ENCODE peak calls at places on chromosomes 4 and X, in four cellular contexts. One of them, this sample, is unnamed.

GRCh38 chrX:26613951-26614350 is 398.0 kb downstream of the MAGEB5 start:
- DNase-seq in dorsolateral prefrontal cortex: no peak
- DNase-seq in MCF 10A: peak
- DNase-seq in psoas muscle: no peak
- DNase-seq in this sample: no peak

GRCh38 chr4:26619784-26620183 is 35.9 kb downstream of the TBC1D19 start:
- DNase-seq in dorsolateral prefrontal cortex: no peak
- DNase-seq in psoas muscle: no peak
- DNase-seq in MCF 10A: peak
- DNase-seq in this sample: no peak

GRCh38 chr4:102500371-102501175 is 586 bp upstream of the NFKB1 start:
- DNase-seq in psoas muscle: peak
- DNase-seq in dorsolateral prefrontal cortex: peak
- DNase-seq in MCF 10A: peak
- DNase-seq in this sample: peak

GRCh38 chr4:5033266-5033945 is 14.1 kb upstream of the CYTL1 start:
- DNase-seq in MCF 10A: no peak
- DNase-seq in psoas muscle: peak
- DNase-seq in dorsolateral prefrontal cortex: no peak
- DNase-seq in this sample: no peak

GRCh38 chr4:31657859-31658258 is 937.7 kb downstream of the PCDH7 start:
- DNase-seq in MCF 10A: peak
- DNase-seq in psoas muscle: no peak
- DNase-seq in dorsolateral prefrontal cortex: no peak
- DNase-seq in this sample: no peak

GRCh38 chr4:1169171-1169671 is 3.2 kb downstream of the SPON2 start:
- DNase-seq in psoas muscle: no peak
- DNase-seq in MCF 10A: no peak
- DNase-seq in dorsolateral prefrontal cortex: no peak
- DNase-seq in this sample: no peak

GRCh38 chr4:167966161-167966560 is 126.2 kb upstream of the ANXA10 start:
- DNase-seq in psoas muscle: no peak
- DNase-seq in MCF 10A: no peak
- DNase-seq in dorsolateral prefrontal cortex: no peak
- DNase-seq in this sample: no peak

GRCh38 chr4:7074423-7074822 is 6.6 kb upstream of the GRPEL1 start:
- DNase-seq in psoas muscle: peak
- DNase-seq in MCF 10A: peak
- DNase-seq in dorsolateral prefrontal cortex: no peak
- DNase-seq in this sample: no peak

GRCh38 chr4:144595681-144596080 is 50.3 kb upstream of the HHIP start:
- DNase-seq in MCF 10A: no peak
- DNase-seq in psoas muscle: no peak
- DNase-seq in dorsolateral prefrontal cortex: no peak
- DNase-seq in this sample: no peak

GRCh38 chrX:118717703-118718391 is 9.6 kb upstream of the IL13RA1 start:
- DNase-seq in psoas muscle: no peak
- DNase-seq in MCF 10A: no peak
- DNase-seq in dorsolateral prefrontal cortex: no peak
- DNase-seq in this sample: no peak

GRCh38 chr4:572594-572993 is 3.5 kb downstream of the TMEM271 start:
- DNase-seq in psoas muscle: no peak
- DNase-seq in dorsolateral prefrontal cortex: no peak
- DNase-seq in MCF 10A: no peak
- DNase-seq in this sample: no peak

GRCh38 chr4:176077561-176077960 is 11.9 kb downstream of the WDR17 start:
- DNase-seq in dorsolateral prefrontal cortex: no peak
- DNase-seq in psoas muscle: no peak
- DNase-seq in MCF 10A: no peak
- DNase-seq in this sample: no peak

GRCh38 chr4:158170691-158171455 is 2.0 kb downstream of the GASK1B start:
- DNase-seq in dorsolateral prefrontal cortex: peak
- DNase-seq in MCF 10A: peak
- DNase-seq in psoas muscle: peak
- DNase-seq in this sample: no peak

GRCh38 chr4:24659241-24659961 is 75.0 kb upstream of the DHX15 start:
- DNase-seq in MCF 10A: no peak
- DNase-seq in psoas muscle: no peak
- DNase-seq in dorsolateral prefrontal cortex: no peak
- DNase-seq in this sample: no peak

GRCh38 chr4:100590308-100590707 is 72.5 kb upstream of the EMCN start:
- DNase-seq in dorsolateral prefrontal cortex: no peak
- DNase-seq in MCF 10A: no peak
- DNase-seq in psoas muscle: no peak
- DNase-seq in this sample: no peak

GRCh38 chr4:108959497-108959896 is 196.6 kb upstream of the ETNPPL start:
- DNase-seq in dorsolateral prefrontal cortex: no peak
- DNase-seq in MCF 10A: no peak
- DNase-seq in psoas muscle: no peak
- DNase-seq in this sample: no peak

GRCh38 chr4:188987011-188987410 is 847.8 kb downstream of the TRIML1 start:
- DNase-seq in dorsolateral prefrontal cortex: no peak
- DNase-seq in psoas muscle: no peak
- DNase-seq in MCF 10A: no peak
- DNase-seq in this sample: no peak

GRCh38 chr4:114399085-114399484 is 199.5 kb upstream of the UGT8 start:
- DNase-seq in MCF 10A: no peak
- DNase-seq in psoas muscle: no peak
- DNase-seq in dorsolateral prefrontal cortex: no peak
- DNase-seq in this sample: no peak

GRCh38 chr4:108840426-108840975 is 77.6 kb upstream of the ETNPPL start:
- DNase-seq in dorsolateral prefrontal cortex: no peak
- DNase-seq in psoas muscle: no peak
- DNase-seq in MCF 10A: no peak
- DNase-seq in this sample: no peak

GRCh38 chr4:176377705-176378302 is 58.0 kb downstream of the SPCS3 start:
- DNase-seq in psoas muscle: no peak
- DNase-seq in MCF 10A: peak
- DNase-seq in dorsolateral prefrontal cortex: no peak
- DNase-seq in this sample: no peak

GRCh38 chrX:87727615-87728014 is 210.0 kb downstream of the KLHL4 start:
- DNase-seq in dorsolateral prefrontal cortex: no peak
- DNase-seq in MCF 10A: no peak
- DNase-seq in psoas muscle: no peak
- DNase-seq in this sample: no peak

DNA sequence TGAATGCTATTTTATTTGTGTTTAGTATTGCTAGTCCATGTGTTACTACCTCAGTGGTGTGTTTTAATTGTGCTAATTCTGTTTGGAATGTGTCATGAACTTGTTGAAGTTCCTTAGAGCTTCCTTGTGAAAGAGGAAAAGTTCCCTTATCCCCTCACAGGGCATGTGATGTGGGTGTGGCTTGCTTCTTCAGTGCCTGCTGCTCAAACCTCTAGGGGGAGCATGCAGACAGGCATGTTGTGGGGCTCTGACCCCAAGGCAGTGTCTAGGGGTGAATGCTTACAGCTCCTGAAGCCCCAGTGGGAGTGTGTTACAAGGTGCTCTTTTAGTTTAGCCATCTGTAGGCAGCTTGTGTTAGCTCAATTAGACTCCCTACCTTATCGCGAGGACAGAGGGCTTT is 86.5 kb downstream of the MAGED4 start:
- DNase-seq in dorsolateral prefrontal cortex: no peak
- DNase-seq in MCF 10A: peak
- DNase-seq in psoas muscle: no peak
- DNase-seq in this sample: no peak
- TF ChIP-seq CTCF in dorsolateral prefrontal cortex: no peak
- TF ChIP-seq CTCF in MCF 10A: no peak
- TF ChIP-seq CTCF in psoas muscle: no peak
- TF ChIP-seq CTCF in this sample: peak

DNA sequence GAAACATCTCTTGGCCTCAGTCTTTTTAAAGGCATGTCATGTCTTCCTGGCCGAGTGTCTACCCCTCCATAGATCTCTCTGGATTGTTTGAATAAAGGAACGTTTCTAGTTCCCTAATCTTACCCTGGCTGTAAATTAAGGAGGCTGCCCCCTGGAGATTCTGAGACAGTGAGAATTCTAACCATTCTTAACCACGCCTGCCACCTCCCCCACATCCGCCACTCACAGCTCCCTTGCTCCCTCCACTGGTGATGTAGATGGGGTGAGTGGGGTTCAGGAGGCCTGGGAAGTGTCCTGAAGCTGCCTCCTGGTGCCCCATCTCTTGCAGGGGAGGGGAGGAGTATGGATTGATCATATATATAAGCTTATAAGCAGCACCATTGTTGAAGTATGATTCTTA is 48.0 kb upstream of the TRIM2 start:
- DNase-seq in psoas muscle: no peak
- DNase-seq in dorsolateral prefrontal cortex: no peak
- DNase-seq in MCF 10A: no peak
- DNase-seq in this sample: no peak
- TF ChIP-seq CTCF in psoas muscle: no peak
- TF ChIP-seq CTCF in dorsolateral prefrontal cortex: peak
- TF ChIP-seq CTCF in MCF 10A: no peak
- TF ChIP-seq CTCF in this sample: no peak

GRCh38 chr4:126955292-126956191 is 677.2 kb upstream of the INTU start:
- DNase-seq in dorsolateral prefrontal cortex: no peak
- DNase-seq in MCF 10A: no peak
- DNase-seq in psoas muscle: no peak
- DNase-seq in this sample: no peak

GRCh38 chr4:126956192-126956897 is 676.4 kb upstream of the INTU start:
- DNase-seq in dorsolateral prefrontal cortex: no peak
- DNase-seq in psoas muscle: no peak
- DNase-seq in MCF 10A: no peak
- DNase-seq in this sample: no peak

GRCh38 chr4:126958482-126958881 is 674.3 kb upstream of the INTU start:
- DNase-seq in psoas muscle: no peak
- DNase-seq in dorsolateral prefrontal cortex: no peak
- DNase-seq in MCF 10A: no peak
- DNase-seq in this sample: no peak

GRCh38 chr4:126960760-126961159 is 672.0 kb upstream of the INTU start:
- DNase-seq in psoas muscle: no peak
- DNase-seq in dorsolateral prefrontal cortex: no peak
- DNase-seq in MCF 10A: no peak
- DNase-seq in this sample: no peak

DNA sequence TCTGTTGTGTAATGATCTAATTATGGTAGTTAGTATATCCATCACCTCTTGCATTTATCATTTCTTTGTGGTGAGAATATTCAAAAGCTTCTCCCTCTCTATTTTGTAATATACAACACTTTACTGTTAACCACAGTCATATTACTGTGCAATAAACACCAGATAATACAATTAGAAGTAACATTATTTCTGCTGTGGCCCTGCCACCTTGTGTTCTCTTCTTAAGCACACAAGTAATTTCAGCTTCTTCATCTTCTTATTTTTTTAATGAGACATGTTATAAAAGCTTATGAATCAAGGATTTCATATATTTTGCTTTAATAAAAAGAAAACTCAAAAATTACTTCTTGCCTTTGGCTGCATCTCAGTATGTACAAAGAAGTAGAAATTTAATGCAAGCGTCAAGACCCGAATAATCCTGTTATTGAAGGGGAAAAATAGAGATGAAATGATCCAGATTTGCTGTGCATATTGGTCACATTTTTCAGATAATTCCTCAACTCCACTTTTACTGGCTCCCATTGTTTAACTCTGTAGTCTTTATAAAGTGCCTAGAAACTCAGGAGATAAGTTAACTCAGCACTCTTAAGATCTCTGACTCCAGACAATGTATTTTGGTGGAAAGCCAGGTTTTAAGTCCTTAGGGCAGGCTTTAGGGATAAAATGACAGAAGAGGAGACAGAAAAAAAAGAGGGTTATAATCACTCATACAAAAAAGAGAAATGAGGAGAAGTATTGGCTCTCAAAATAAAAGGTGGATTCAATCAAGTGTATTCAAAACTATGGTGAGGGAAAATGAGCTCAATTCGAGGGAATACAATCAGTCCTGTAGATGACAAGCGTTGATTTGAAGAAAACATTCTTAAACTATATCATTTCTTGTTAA is 675.0 kb upstream of the INTU start:
- DNase-seq in dorsolateral prefrontal cortex: no peak
- DNase-seq in MCF 10A: peak
- DNase-seq in psoas muscle: no peak
- DNase-seq in this sample: no peak
- TF ChIP-seq CTCF in dorsolateral prefrontal cortex: no peak
- TF ChIP-seq CTCF in MCF 10A: peak
- TF ChIP-seq CTCF in psoas muscle: no peak
- TF ChIP-seq CTCF in this sample: peak

DNA sequence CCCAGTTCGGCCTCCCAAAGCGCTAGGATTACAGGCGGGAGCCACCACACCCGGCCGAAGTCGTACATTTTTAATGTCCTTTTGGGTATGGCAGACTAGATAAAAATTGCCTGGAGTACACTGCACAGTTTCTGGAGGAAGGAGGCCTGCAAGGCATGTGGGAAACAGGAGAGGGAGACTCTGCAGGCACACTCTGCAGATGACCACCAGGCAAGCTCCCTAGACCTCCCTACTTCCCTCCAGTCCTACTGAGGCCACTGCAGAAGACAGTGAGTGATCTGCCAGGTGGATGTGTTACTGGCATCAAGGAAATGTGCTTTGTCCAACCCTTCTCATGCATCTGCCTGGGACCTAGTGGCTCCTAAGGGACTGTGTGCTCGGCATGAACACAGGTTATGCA is 11.4 kb downstream of the PDLIM3 start:
- DNase-seq in psoas muscle: no peak
- DNase-seq in MCF 10A: no peak
- DNase-seq in dorsolateral prefrontal cortex: no peak
- DNase-seq in this sample: no peak
- TF ChIP-seq CTCF in psoas muscle: peak
- TF ChIP-seq CTCF in MCF 10A: no peak
- TF ChIP-seq CTCF in dorsolateral prefrontal cortex: no peak
- TF ChIP-seq CTCF in this sample: no peak

GRCh38 chr4:169253904-169254303 is 16.9 kb downstream of the SH3RF1 start:
- DNase-seq in psoas muscle: no peak
- DNase-seq in dorsolateral prefrontal cortex: no peak
- DNase-seq in MCF 10A: no peak
- DNase-seq in this sample: no peak

GRCh38 chr4:169253087-169253675 is 17.6 kb downstream of the SH3RF1 start:
- DNase-seq in dorsolateral prefrontal cortex: no peak
- DNase-seq in psoas muscle: no peak
- DNase-seq in MCF 10A: no peak
- DNase-seq in this sample: no peak

GRCh38 chr4:169250796-169251195 is 20.0 kb downstream of the SH3RF1 start:
- DNase-seq in MCF 10A: no peak
- DNase-seq in psoas muscle: no peak
- DNase-seq in dorsolateral prefrontal cortex: no peak
- DNase-seq in this sample: no peak

GRCh38 chr4:169251291-169252235 is 19.2 kb downstream of the SH3RF1 start:
- DNase-seq in MCF 10A: no peak
- DNase-seq in dorsolateral prefrontal cortex: no peak
- DNase-seq in psoas muscle: no peak
- DNase-seq in this sample: no peak

GRCh38 chr4:169252339-169253086 is 18.2 kb downstream of the SH3RF1 start:
- DNase-seq in dorsolateral prefrontal cortex: no peak
- DNase-seq in psoas muscle: no peak
- DNase-seq in MCF 10A: no peak
- DNase-seq in this sample: no peak
- TF ChIP-seq CTCF in dorsolateral prefrontal cortex: no peak
- TF ChIP-seq CTCF in psoas muscle: no peak
- TF ChIP-seq CTCF in MCF 10A: no peak
- TF ChIP-seq CTCF in this sample: no peak

GRCh38 chrX:10124506-10125247 is 32.1 kb upstream of the CLCN4 start:
- DNase-seq in MCF 10A: no peak
- DNase-seq in dorsolateral prefrontal cortex: no peak
- DNase-seq in psoas muscle: no peak
- DNase-seq in this sample: no peak
- TF ChIP-seq CTCF in MCF 10A: no peak
- TF ChIP-seq CTCF in dorsolateral prefrontal cortex: no peak
- TF ChIP-seq CTCF in psoas muscle: no peak
- TF ChIP-seq CTCF in this sample: no peak